ENCODE peak calls at places on chromosomes 16 and 17, in four cellular contexts. Y is H1, K is K562, Q is SK-N-SH. M is an unnamed sample.

GRCh38 chr16:85944572-85945423 is 45.8 kb downstream of the IRF8 start:
- DNase-seq in Y (no peak), K (no peak), Q (no peak), M (no peak)

GRCh38 chr17:69492410-69493071 is 78.0 kb downstream of the MAP2K6 start:
- DNase-seq in Q (peak), Y (no peak), K (no peak), M (no peak)

GRCh38 chr17:68627956-68628355 is 26.8 kb upstream of the FAM20A start:
- DNase-seq in Y (peak), Q (no peak), K (no peak), M (no peak)

GRCh38 chr16:73354426-73354825 is 306.5 kb upstream of the ZFHX3 start:
- DNase-seq in Y (no peak), K (no peak), Q (no peak), M (no peak)

GRCh38 chr17:6603746-6604325 is 36.7 kb downstream of the KIAA0753 start:
- DNase-seq in K (no peak), Y (no peak), Q (no peak), M (no peak)

GRCh38 chr17:17702370-17702769 is 21.1 kb downstream of the RAI1 start:
- DNase-seq in Y (no peak), Q (no peak), K (no peak), M (no peak)

GRCh38 chr17:16980061-16980460 is 8.1 kb upstream of the TNFRSF13B start:
- DNase-seq in Q (no peak), Y (peak), K (no peak), M (no peak)

GRCh38 chr17:74920306-74920620 is 2.8 kb downstream of the USH1G start:
- DNase-seq in Y (no peak), K (no peak), Q (no peak), M (no peak)

DNA sequence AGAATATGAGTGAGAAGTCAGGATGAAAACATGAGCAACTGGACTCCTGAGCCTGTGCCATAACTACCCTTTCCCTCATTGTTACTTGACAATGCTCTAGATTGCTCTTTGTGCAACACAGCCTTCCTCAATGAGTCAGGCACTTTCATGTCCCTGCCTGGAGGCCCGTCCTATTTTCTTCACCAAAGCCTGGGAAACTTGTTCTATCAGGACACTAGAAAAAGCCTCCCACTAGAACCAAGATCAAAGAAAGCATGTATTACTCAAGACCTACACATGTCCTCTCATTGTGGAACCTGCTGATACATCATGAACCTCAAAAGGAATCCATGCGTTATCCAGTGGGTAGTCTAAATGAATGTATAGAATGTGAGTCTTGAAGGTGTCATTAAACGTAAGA is 624.5 kb downstream of the TOX3 start:
- DNase-seq in K (no peak), Q (no peak), Y (no peak), M (no peak)
- TF ChIP-seq NRF1 in K (no peak), Q (no peak), Y (no peak), M (no peak)

GRCh38 chr16:4372315-4372577 is 598 bp downstream of the VASN start:
- DNase-seq in K (no peak), Y (no peak), Q (no peak), M (no peak)

GRCh38 chr16:4370570-4371480 is 823 bp upstream of the VASN start:
- DNase-seq in Q (no peak), Y (no peak), K (peak), M (no peak)

GRCh38 chr16:4370151-4370550 is 1.5 kb upstream of the VASN start:
- DNase-seq in Q (no peak), K (no peak), Y (no peak), M (no peak)

GRCh38 chr16:4372578-4373355 is 1.1 kb downstream of the VASN start:
- DNase-seq in Q (peak), K (no peak), Y (no peak), M (no peak)

GRCh38 chr16:4371481-4372314 is at the start of gene VASN:
- DNase-seq in Y (peak), Q (peak), K (peak), M (no peak)
- TF ChIP-seq TAF1 in Y (peak), Q (peak), K (peak), M (no peak)

GRCh38 chr17:71830916-71831315 is 289.9 kb upstream of the SOX9 start:
- DNase-seq in Q (no peak), K (no peak), Y (peak), M (no peak)

GRCh38 chr17:71824671-71825070 is 296.1 kb upstream of the SOX9 start:
- DNase-seq in Q (no peak), K (no peak), Y (no peak), M (no peak)

GRCh38 chr17:71828182-71828596 is 292.6 kb upstream of the SOX9 start:
- DNase-seq in K (no peak), Q (peak), Y (peak), M (no peak)
- TF ChIP-seq NRF1 in K (no peak), Q (no peak), Y (no peak), M (no peak)

GRCh38 chr17:83199500-83200201 is 120.2 kb downstream of the METRNL start:
- DNase-seq in K (no peak), Y (no peak), Q (no peak), M (no peak)
- TF ChIP-seq TAF1 in K (no peak), Y (no peak), Q (no peak), M (no peak)

GRCh38 chr16:2511996-2512919 is 1.5 kb upstream of the ATP6V0C start:
- DNase-seq in Y (no peak), Q (no peak), K (no peak), M (no peak)
- TF ChIP-seq NRF1 in Y (no peak), Q (no peak), K (no peak), M (no peak)

M was measured in GM12878.